ENCODE peak calls at places on chromosome 10, in ten cellular contexts. V is AG04449; G is stomach; T is caudate nucleus; D is neural progenitor cell; A is activated T-helper 9 cell treated with anti-CD3 and anti-CD28 coated beads, Interleukin-2, amount 50 U/mL, for 16 hours; C is left ventricle myocardium inferior; B is CD8-positive, alpha-beta memory T cell; L is kidney epithelial cell; Y is A172. K is an unnamed sample.

GRCh38 chr10:33416209-33416608 is 81.7 kb upstream of the NRP1 start:
- DNase-seq in A (no peak), B (no peak), G (no peak), L (no peak), C (no peak), D (no peak), V (no peak), Y (no peak), T (no peak), K (no peak)

GRCh38 chr10:130192276-130192848 is 56.2 kb downstream of the GLRX3 start:
- DNase-seq in G (no peak), Y (no peak), B (no peak), A (no peak), T (no peak), C (no peak), V (no peak), L (no peak), D (no peak), K (no peak)

GRCh38 chr10:100886099-100886498 is 26.7 kb upstream of the SLF2 start:
- DNase-seq in T (no peak), L (peak; percentile 44), A (no peak), B (no peak), Y (no peak), V (no peak), C (no peak), D (no peak), G (no peak), K (no peak)

GRCh38 chr10:125023862-125024495 is 82.1 kb downstream of the ZRANB1 start:
- DNase-seq in A (no peak), C (peak; percentile 80), V (no peak), G (peak; percentile 66), D (no peak), Y (no peak), T (peak; percentile 35), L (no peak), B (no peak), K (peak; percentile 59)

GRCh38 chr10:68594405-68594804 is 34.3 kb downstream of the TET1 start:
- DNase-seq in T (no peak), V (no peak), D (no peak), L (peak; percentile 29), Y (peak; percentile 97), A (no peak), C (peak; percentile 24), B (no peak), G (no peak), K (no peak)

GRCh38 chr10:34862892-34863291 is 47.8 kb upstream of the PARD3 start:
- DNase-seq in T (no peak), L (no peak), V (no peak), C (no peak), A (no peak), G (peak; percentile 31), D (no peak), Y (no peak), B (no peak), K (no peak)

GRCh38 chr10:116691544-116692126 is 50.7 kb downstream of the HSPA12A start:
- DNase-seq in L (no peak), V (no peak), D (no peak), T (no peak), B (no peak), C (peak; percentile 45), Y (no peak), G (no peak), A (no peak), K (no peak)

GRCh38 chr10:5545011-5545410 is 20.2 kb downstream of the CALML3 start:
- DNase-seq in T (no peak), D (no peak), A (no peak), V (no peak), G (peak; percentile 25), L (no peak), Y (no peak), B (no peak), C (no peak), K (no peak)

GRCh38 chr10:63105811-63106755 is 27.0 kb upstream of the NRBF2 start:
- DNase-seq in D (peak; percentile 42), T (no peak), G (no peak), Y (peak; percentile 96), A (no peak), C (peak; percentile 51), L (no peak), V (no peak), B (no peak), K (no peak)

GRCh38 chr10:36038316-36038715 is 396.2 kb upstream of the FZD8 start:
- DNase-seq in L (no peak), C (no peak), V (no peak), B (no peak), D (no peak), A (no peak), Y (no peak), G (no peak), T (no peak), K (no peak)

GRCh38 chr10:11232222-11232961 is 214.7 kb downstream of the CELF2 start:
- DNase-seq in G (no peak), D (no peak), A (no peak), Y (no peak), C (no peak), L (no peak), B (no peak), V (no peak), T (no peak), K (no peak)

GRCh38 chr10:31749981-31750850 is 178.4 kb downstream of the ARHGAP12 start:
- DNase-seq in A (no peak), B (no peak), V (no peak), Y (peak; percentile 76), D (peak; percentile 22), C (peak; percentile 58), G (no peak), T (peak; percentile 52), L (no peak), K (peak; percentile 36)

GRCh38 chr10:62610649-62611229 is 193.8 kb upstream of the ADO start:
- DNase-seq in V (no peak), D (peak; percentile 88), C (peak; percentile 33), B (peak; percentile 57), L (no peak), T (peak; percentile 53), Y (peak; percentile 65), G (peak; percentile 54), A (peak; percentile 71), K (no peak)

GRCh38 chr10:98062424-98062823 is 32.0 kb upstream of the CRTAC1 start:
- DNase-seq in T (no peak), D (no peak), B (no peak), V (no peak), A (no peak), L (no peak), C (no peak), Y (no peak), G (no peak), K (no peak)

GRCh38 chr10:124138195-124138882 is 44.9 kb upstream of the CHST15 start:
- DNase-seq in T (peak; percentile 36), Y (no peak), C (no peak), D (no peak), L (no peak), G (no peak), V (no peak), B (no peak), A (no peak), K (peak; percentile 79)

GRCh38 chr10:124911124-124912051 is 30.5 kb upstream of the ZRANB1 start:
- DNase-seq in C (no peak), B (no peak), Y (peak; percentile 30), G (no peak), D (no peak), A (no peak), V (peak; percentile 31), L (no peak), T (no peak), K (no peak)

GRCh38 chr10:77266242-77266641 is 371.4 kb downstream of the KCNMA1 start:
- DNase-seq in G (peak; percentile 67), A (no peak), V (no peak), T (no peak), B (no peak), L (no peak), Y (no peak), C (no peak), D (no peak), K (no peak)

GRCh38 chr10:5746197-5746596 is 61.6 kb downstream of the TASOR2 start:
- DNase-seq in V (no peak), D (no peak), B (no peak), C (peak; percentile 41), L (no peak), G (no peak), Y (no peak), A (no peak), T (no peak), K (no peak)

GRCh38 chr10:48502791-48503190 is 102.1 kb downstream of the ARHGAP22 start:
- DNase-seq in Y (no peak), D (no peak), C (no peak), T (no peak), B (no peak), L (no peak), A (no peak), V (no peak), G (peak; percentile 21), K (no peak)

GRCh38 chr10:29949411-29950011 is 109.9 kb downstream of the JCAD start:
- DNase-seq in C (no peak), Y (peak; percentile 95), G (no peak), B (no peak), D (no peak), A (no peak), T (no peak), L (peak; percentile 66), V (peak; percentile 95), K (no peak)

K was measured in amygdala.